ENCODE peak calls at places on chromosomes 16 and 17, in five cellular contexts. A is endodermal cell, W is mammary epithelial cell, B is fibroblast of lung, P is endothelial cell of umbilical vein. H is an unnamed sample.

GRCh38 chr16:23400387-23400930 is 52.5 kb downstream of the COG7 start:
- DNase-seq in P (no peak), B (no peak), A (no peak), W (no peak), H (no peak)

GRCh38 chr16:47132310-47132709 is 11.4 kb downstream of the NETO2 start:
- DNase-seq in W (no peak), P (peak; percentile 54), B (peak; percentile 34), A (no peak), H (no peak)

GRCh38 chr17:80959330-80960036 is 32.2 kb upstream of the CHMP6 start:
- DNase-seq in A (no peak), P (no peak), B (peak; percentile 92), W (no peak), H (peak; percentile 96)

GRCh38 chr16:19913306-19913717 is 28.7 kb upstream of the GPRC5B start:
- DNase-seq in P (peak; percentile 30), A (no peak), B (peak; percentile 5), W (no peak), H (no peak)

GRCh38 chr17:41417576-41418015 is 6.8 kb downstream of the KRT37 start:
- DNase-seq in A (peak; percentile 90), W (peak; percentile 65), B (no peak), P (no peak), H (no peak)

GRCh38 chr17:9676742-9677387 is 31.5 kb downstream of the USP43 start:
- DNase-seq in A (peak; percentile 46), W (peak; percentile 99), B (peak; percentile 1), P (no peak), H (no peak)

GRCh38 chr17:47864791-47865216 is 13.8 kb upstream of the SP6 start:
- DNase-seq in P (no peak), A (no peak), W (peak; percentile 86), B (no peak), H (no peak)

GRCh38 chr17:19755821-19756510 is 7.9 kb upstream of the ALDH3A1 start:
- DNase-seq in B (no peak), W (no peak), P (no peak), A (peak; percentile 55), H (no peak)

GRCh38 chr17:17170346-17170976 is 35.7 kb downstream of the PLD6 start:
- DNase-seq in W (peak; percentile 82), A (no peak), B (no peak), P (no peak), H (peak; percentile 86)

GRCh38 chr17:7208027-7208571 is 11.5 kb downstream of the DLG4 start:
- DNase-seq in B (no peak), P (no peak), A (peak; percentile 87), W (no peak), H (no peak)

GRCh38 chr17:44327715-44328449 is 3.3 kb upstream of the SLC25A39 start:
- DNase-seq in W (no peak), A (no peak), P (no peak), B (no peak), H (no peak)

DNA sequence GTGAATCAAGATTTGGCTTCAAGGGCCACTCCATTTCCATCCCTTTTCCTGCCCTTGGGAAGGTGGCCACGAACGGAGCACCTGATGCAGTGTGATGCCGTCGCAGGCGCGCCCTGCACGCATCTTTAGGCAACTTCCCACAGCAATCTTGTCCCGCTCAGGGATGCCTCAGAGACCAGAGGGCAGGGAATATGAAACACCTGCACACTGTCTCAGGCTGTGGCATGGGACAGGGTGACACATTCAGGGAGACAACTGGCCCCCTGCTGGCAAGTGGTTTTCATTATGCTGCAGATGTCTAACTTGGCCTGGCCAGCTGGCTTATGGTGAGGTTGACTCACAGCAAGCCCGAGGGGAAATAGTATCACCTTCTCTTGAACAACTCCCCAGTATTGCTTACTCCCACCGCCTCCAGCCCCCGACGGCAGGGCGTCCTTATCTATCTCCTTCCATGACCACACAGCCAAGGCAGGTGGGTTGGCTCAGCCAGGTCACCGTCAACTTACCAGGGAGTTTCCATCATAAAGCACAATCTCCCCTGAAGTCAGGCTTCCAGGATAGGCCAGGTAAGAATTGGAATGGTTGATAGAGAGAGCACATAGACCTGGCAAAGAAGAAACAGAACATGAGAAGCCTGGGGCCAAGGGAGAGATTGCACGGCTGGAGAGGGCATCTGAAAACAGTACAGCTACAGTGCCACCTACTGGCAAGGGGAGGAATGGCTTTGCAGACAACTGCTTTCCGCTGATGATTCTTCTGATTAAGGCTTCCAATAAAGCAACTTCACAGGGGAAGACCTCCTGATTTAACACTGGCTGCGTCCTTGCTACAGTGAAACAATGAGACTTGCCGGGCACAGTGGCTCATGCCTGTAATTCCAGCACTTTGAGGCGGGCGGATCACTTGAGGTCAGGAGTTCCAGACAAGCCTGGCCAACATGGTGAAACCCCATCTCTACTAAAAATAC is 21.1 kb downstream of the WIPI1 start:
- DNase-seq in W (peak; percentile 62), A (peak; percentile 95), B (peak; percentile 78), P (peak; percentile 83), H (peak; percentile 91)
- H3K4me3 ChIP-seq in W (no peak overlapping the region), A (no peak overlapping the region), B (no peak overlapping the region), P (no peak overlapping the region), H (no peak overlapping the region)

DNA sequence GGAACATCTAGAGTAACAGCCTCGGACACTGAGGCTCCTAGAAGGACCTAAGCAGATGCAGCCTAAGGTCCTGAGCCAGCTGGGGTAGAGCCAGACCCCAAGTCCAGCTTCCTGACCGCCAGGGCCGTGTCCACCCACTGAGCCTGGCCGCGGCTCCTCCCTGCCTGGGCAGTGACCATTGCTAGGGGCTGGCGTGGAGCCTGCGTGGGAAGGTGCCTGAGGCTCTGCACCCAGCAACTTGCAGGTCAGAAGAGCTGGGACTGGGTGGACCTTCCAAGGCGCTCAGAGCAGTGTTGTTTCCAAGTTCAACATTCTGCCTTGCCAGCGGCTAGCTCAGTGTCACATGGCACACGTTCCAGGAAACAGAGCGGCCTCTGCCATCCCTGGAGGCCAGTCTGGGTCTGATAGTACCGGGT is 209.6 kb upstream of the CIBAR2 start:
- DNase-seq in A (no peak), P (peak; percentile 75), B (peak; percentile 99), W (no peak), H (peak; percentile 94)
- H3K9ac ChIP-seq in A (no peak overlapping the region), P (no peak overlapping the region), B (no peak overlapping the region), W (no peak overlapping the region), H (no peak overlapping the region)

DNA sequence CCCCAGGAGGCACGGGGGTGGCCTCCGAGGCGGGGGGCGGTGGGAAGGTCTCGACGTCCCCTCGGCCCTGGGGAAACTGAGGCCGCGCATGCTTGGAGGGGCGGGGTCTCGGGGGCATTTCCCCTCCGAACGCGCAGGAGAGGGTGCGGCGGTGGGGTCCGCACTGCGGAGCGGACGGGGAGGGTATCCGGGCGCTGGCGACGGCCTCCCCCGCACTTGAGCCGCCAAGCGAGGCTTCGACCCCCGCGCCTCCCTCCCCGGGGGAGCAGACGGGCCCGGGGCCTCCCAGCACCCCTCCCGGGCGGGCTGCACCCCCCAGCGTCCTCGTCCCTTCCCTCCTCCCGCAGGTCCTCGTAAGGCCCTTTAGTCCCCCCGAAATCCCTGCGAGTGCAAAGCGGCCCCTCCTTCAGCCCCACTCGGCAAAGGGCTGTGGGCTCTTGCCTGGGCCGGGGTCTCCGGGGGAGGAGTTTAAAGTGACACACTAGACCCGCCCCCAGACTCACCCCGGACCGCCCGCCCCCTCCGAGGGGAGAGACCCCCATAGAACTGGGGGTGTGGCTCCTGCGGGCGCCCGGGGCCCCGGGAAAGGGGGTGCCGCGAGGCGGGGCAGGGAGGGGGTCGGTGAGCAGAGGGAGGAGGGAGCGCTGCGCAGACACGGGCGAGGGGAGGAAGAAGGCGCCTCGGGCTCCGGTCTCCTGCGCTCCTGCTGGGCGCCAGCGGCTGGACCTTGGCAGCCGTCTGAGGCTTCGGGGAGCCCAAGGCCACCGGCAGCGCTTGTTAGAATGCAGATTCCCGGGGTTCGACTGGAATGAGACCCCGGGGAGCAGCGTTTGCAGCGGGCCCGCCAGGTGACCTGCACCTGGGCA is 642 bp downstream of the BAIAP3 start:
- DNase-seq in A (peak; percentile 68), W (no peak), B (no peak), P (no peak), H (peak; percentile 8)
- H3K4me1 ChIP-seq in A (peaks cover 11% of the 10 kb centered on the region), W (peaks cover 19% of the 10 kb centered on the region), B (peaks cover 7% of the 10 kb centered on the region), P (peaks cover 12% of the 10 kb centered on the region), H (no peaks in the 10 kb centered on the region)

GRCh38 chr17:34365340-34365739 is 2.3 kb upstream of the CCL1 start:
- DNase-seq in B (no peak), P (peak; percentile 8), W (no peak), A (peak; percentile 10), H (no peak)
- H3K4me3 ChIP-seq in B (no peak overlapping the region), P (no peak overlapping the region), W (no peak overlapping the region), A (no peak overlapping the region), H (no peak overlapping the region)

DNA sequence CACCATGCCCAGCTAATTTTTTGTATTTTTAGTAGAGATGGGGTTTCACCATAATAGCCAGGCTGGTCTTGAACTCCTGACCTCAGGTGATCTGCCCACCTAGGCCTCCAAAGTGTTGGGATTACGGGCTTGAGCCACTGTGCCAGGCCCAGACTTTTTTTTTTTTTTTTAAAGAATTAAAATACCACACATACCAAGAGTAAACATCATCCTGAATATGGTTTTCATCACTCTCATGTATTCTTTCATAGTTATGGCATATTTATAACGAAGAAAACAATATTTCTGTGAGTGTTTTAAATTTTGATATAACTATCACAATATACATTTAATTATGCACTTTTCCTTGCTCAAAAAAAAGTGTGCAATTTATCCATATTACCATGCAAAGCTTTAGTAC is 48.2 kb downstream of the MARVELD3 start:
- DNase-seq in W (no peak), P (no peak), B (no peak), A (no peak), H (peak; percentile 17)
- H3K9ac ChIP-seq in W (no peak overlapping the region), P (no peak overlapping the region), B (no peak overlapping the region), A (no peak overlapping the region), H (no peak overlapping the region)

DNA sequence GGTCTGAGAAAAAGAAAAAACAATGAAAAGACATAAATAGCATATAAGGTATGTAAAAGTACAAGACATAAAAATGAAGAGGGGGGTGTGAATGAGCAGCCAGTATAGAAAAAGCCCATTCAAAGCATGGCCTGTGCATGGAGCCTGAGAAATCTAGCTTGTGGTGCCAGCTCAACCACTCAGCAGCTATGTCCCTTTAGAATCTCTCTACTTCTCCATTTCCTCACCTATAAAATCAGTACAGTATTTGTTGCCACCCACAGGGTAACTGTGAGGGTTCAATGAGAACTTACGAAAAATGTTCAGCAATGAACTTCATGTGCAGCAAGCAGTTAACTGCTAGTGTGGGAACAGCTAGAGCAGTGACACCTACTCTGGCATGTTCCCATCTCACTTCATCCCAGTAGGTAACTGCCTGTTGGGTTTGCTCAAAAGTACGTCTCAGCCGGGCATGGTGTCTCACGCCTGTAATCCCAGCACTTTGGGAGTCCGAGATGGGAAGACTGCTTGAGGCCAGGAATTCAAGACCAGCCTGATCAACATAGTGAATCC is 15.3 kb downstream of the CYTH1 start:
- DNase-seq in B (no peak), A (no peak), P (no peak), W (no peak), H (no peak)
- H3K4me1 ChIP-seq in B (no peaks in the 10 kb centered on the region), A (no peaks in the 10 kb centered on the region), P (peaks cover 29% of the 10 kb centered on the region), W (peaks cover 18% of the 10 kb centered on the region), H (peaks cover 21% of the 10 kb centered on the region)

GRCh38 chr16:68643847-68644246 is 1.3 kb upstream of the CDH3 start:
- DNase-seq in W (no peak), A (peak; percentile 59), B (no peak), P (no peak), H (no peak)

GRCh38 chr16:68643227-68643626 is 1.9 kb upstream of the CDH3 start:
- DNase-seq in P (no peak), W (no peak), B (no peak), A (peak; percentile 57), H (no peak)

GRCh38 chr16:68640972-68641371 is 4.1 kb upstream of the CDH3 start:
- DNase-seq in A (peak; percentile 68), P (no peak), W (peak; percentile 84), B (no peak), H (peak; percentile 17)

GRCh38 chr16:68642436-68643064 is 2.6 kb upstream of the CDH3 start:
- DNase-seq in P (peak; percentile 12), B (no peak), W (peak; percentile 70), A (peak; percentile 95), H (peak; percentile 35)

GRCh38 chr16:68642047-68642435 is 3.1 kb upstream of the CDH3 start:
- DNase-seq in P (no peak), A (no peak), W (no peak), B (no peak), H (no peak)
- H3K4me3 ChIP-seq in P (no peak overlapping the region), A (peak overlapping the region; percentile 70), W (no peak overlapping the region), B (no peak overlapping the region), H (no peak overlapping the region)

H was measured in adipocyte.